ENCODE peak calls at places on chromosome 7, in seven cellular contexts. One of them, this sample, is unnamed.

GRCh38 chr7:111138196-111138569 is 47.3 kb downstream of the LRRN3 start:
- DNase-seq in transverse colon: peak; percentile 37
- DNase-seq in K562: no peak
- DNase-seq in upper lobe of left lung: no peak
- DNase-seq in IMR-90: peak; percentile 57
- DNase-seq in ovary: peak; percentile 24
- DNase-seq in uterus: no peak
- DNase-seq in this sample: peak; percentile 29

GRCh38 chr7:117505238-117505637 is 25.4 kb downstream of the CFTR start:
- DNase-seq in K562: no peak
- DNase-seq in ovary: no peak
- DNase-seq in transverse colon: no peak
- DNase-seq in IMR-90: no peak
- DNase-seq in upper lobe of left lung: no peak
- DNase-seq in uterus: no peak
- DNase-seq in this sample: no peak

GRCh38 chr7:55971045-55971444 is 6.7 kb downstream of the NIPSNAP2 start:
- DNase-seq in uterus: no peak
- DNase-seq in K562: no peak
- DNase-seq in transverse colon: no peak
- DNase-seq in upper lobe of left lung: no peak
- DNase-seq in ovary: no peak
- DNase-seq in IMR-90: no peak
- DNase-seq in this sample: peak; percentile 33

GRCh38 chr7:5693529-5693928 is 87.9 kb downstream of the RNF216 start:
- DNase-seq in transverse colon: no peak
- DNase-seq in uterus: no peak
- DNase-seq in K562: no peak
- DNase-seq in upper lobe of left lung: peak; percentile 66
- DNase-seq in ovary: no peak
- DNase-seq in IMR-90: peak; percentile 76
- DNase-seq in this sample: peak; percentile 46

GRCh38 chr7:5479133-5479745 is 55.6 kb upstream of the TNRC18 start:
- DNase-seq in ovary: no peak
- DNase-seq in K562: no peak
- DNase-seq in transverse colon: no peak
- DNase-seq in IMR-90: peak; percentile 31
- DNase-seq in uterus: no peak
- DNase-seq in upper lobe of left lung: no peak
- DNase-seq in this sample: no peak

GRCh38 chr7:85924062-85924461 is 719.6 kb upstream of the GRM3 start:
- DNase-seq in transverse colon: no peak
- DNase-seq in IMR-90: no peak
- DNase-seq in K562: no peak
- DNase-seq in upper lobe of left lung: no peak
- DNase-seq in uterus: no peak
- DNase-seq in ovary: no peak
- DNase-seq in this sample: no peak

GRCh38 chr7:99036531-99037175 is 107.3 kb downstream of the SMURF1 start:
- DNase-seq in uterus: peak; percentile 33
- DNase-seq in K562: peak; percentile 47
- DNase-seq in upper lobe of left lung: no peak
- DNase-seq in transverse colon: no peak
- DNase-seq in ovary: no peak
- DNase-seq in IMR-90: peak; percentile 65
- DNase-seq in this sample: no peak

GRCh38 chr7:69780377-69780776 is 182.1 kb downstream of the AUTS2 start:
- DNase-seq in transverse colon: no peak
- DNase-seq in ovary: no peak
- DNase-seq in upper lobe of left lung: no peak
- DNase-seq in uterus: no peak
- DNase-seq in IMR-90: no peak
- DNase-seq in K562: no peak
- DNase-seq in this sample: no peak

GRCh38 chr7:11665381-11665780 is 166.6 kb downstream of the THSD7A start:
- DNase-seq in uterus: no peak
- DNase-seq in K562: no peak
- DNase-seq in transverse colon: no peak
- DNase-seq in upper lobe of left lung: no peak
- DNase-seq in ovary: no peak
- DNase-seq in IMR-90: no peak
- DNase-seq in this sample: no peak

GRCh38 chr7:7790041-7790751 is 71.8 kb upstream of the RPA3 start:
- DNase-seq in upper lobe of left lung: no peak
- DNase-seq in uterus: no peak
- DNase-seq in K562: no peak
- DNase-seq in ovary: no peak
- DNase-seq in IMR-90: no peak
- DNase-seq in transverse colon: no peak
- DNase-seq in this sample: no peak

GRCh38 chr7:130208511-130208910 is 851 bp downstream of the SSMEM1 start:
- DNase-seq in K562: no peak
- DNase-seq in uterus: no peak
- DNase-seq in ovary: no peak
- DNase-seq in transverse colon: no peak
- DNase-seq in IMR-90: peak; percentile 33
- DNase-seq in upper lobe of left lung: no peak
- DNase-seq in this sample: no peak

GRCh38 chr7:37211097-37211496 is 237.6 kb downstream of the ELMO1 start:
- DNase-seq in ovary: peak; percentile 44
- DNase-seq in uterus: peak; percentile 56
- DNase-seq in IMR-90: peak; percentile 37
- DNase-seq in upper lobe of left lung: no peak
- DNase-seq in K562: no peak
- DNase-seq in transverse colon: peak; percentile 25
- DNase-seq in this sample: peak; percentile 54

GRCh38 chr7:157253850-157254249 is 83.0 kb upstream of the DNAJB6 start:
- DNase-seq in uterus: no peak
- DNase-seq in K562: no peak
- DNase-seq in upper lobe of left lung: peak; percentile 92
- DNase-seq in ovary: no peak
- DNase-seq in transverse colon: peak; percentile 65
- DNase-seq in IMR-90: no peak
- DNase-seq in this sample: peak; percentile 82

GRCh38 chr7:47103498-47104205 is 478.3 kb downstream of the TNS3 start:
- DNase-seq in K562: peak; percentile 37
- DNase-seq in IMR-90: no peak
- DNase-seq in ovary: no peak
- DNase-seq in uterus: no peak
- DNase-seq in transverse colon: no peak
- DNase-seq in upper lobe of left lung: no peak
- DNase-seq in this sample: no peak

GRCh38 chr7:1941464-1942025 is 271.5 kb downstream of the ELFN1 start:
- DNase-seq in uterus: no peak
- DNase-seq in ovary: peak; percentile 19
- DNase-seq in upper lobe of left lung: no peak
- DNase-seq in transverse colon: no peak
- DNase-seq in K562: no peak
- DNase-seq in IMR-90: no peak
- DNase-seq in this sample: no peak

GRCh38 chr7:105656922-105657521 is 75.7 kb upstream of the EFCAB10 start:
- DNase-seq in transverse colon: peak; percentile 51
- DNase-seq in ovary: peak; percentile 42
- DNase-seq in IMR-90: no peak
- DNase-seq in uterus: no peak
- DNase-seq in upper lobe of left lung: peak; percentile 49
- DNase-seq in K562: peak; percentile 88
- DNase-seq in this sample: no peak

GRCh38 chr7:11436773-11437524 is 395.0 kb downstream of the THSD7A start:
- DNase-seq in K562: no peak
- DNase-seq in uterus: no peak
- DNase-seq in transverse colon: no peak
- DNase-seq in IMR-90: no peak
- DNase-seq in ovary: no peak
- DNase-seq in upper lobe of left lung: no peak
- DNase-seq in this sample: no peak

GRCh38 chr7:55533050-55533728 is 39.1 kb downstream of the VOPP1 start:
- DNase-seq in K562: no peak
- DNase-seq in uterus: no peak
- DNase-seq in ovary: no peak
- DNase-seq in IMR-90: peak; percentile 86
- DNase-seq in upper lobe of left lung: peak; percentile 54
- DNase-seq in transverse colon: peak; percentile 72
- DNase-seq in this sample: no peak

GRCh38 chr7:138116156-138116555 is 39.9 kb downstream of the AKR1D1 start:
- DNase-seq in ovary: no peak
- DNase-seq in uterus: no peak
- DNase-seq in upper lobe of left lung: no peak
- DNase-seq in K562: no peak
- DNase-seq in transverse colon: no peak
- DNase-seq in IMR-90: peak; percentile 32
- DNase-seq in this sample: no peak

GRCh38 chr7:22182139-22182538 is 174.8 kb downstream of the RAPGEF5 start:
- DNase-seq in IMR-90: no peak
- DNase-seq in ovary: no peak
- DNase-seq in uterus: no peak
- DNase-seq in upper lobe of left lung: no peak
- DNase-seq in transverse colon: no peak
- DNase-seq in K562: no peak
- DNase-seq in this sample: no peak
- TF ChIP-seq CTCF in IMR-90: no peak
- TF ChIP-seq CTCF in ovary: no peak
- TF ChIP-seq CTCF in uterus: no peak
- TF ChIP-seq CTCF in upper lobe of left lung: no peak
- TF ChIP-seq CTCF in transverse colon: no peak
- TF ChIP-seq CTCF in K562: no peak
- TF ChIP-seq CTCF in this sample: no peak

GRCh38 chr7:101128040-101128834 is 1.3 kb downstream of the SERPINE1 start:
- DNase-seq in K562: peak; percentile 9
- DNase-seq in transverse colon: no peak
- DNase-seq in ovary: peak; percentile 49
- DNase-seq in upper lobe of left lung: no peak
- DNase-seq in IMR-90: no peak
- DNase-seq in uterus: no peak
- DNase-seq in this sample: no peak
- TF ChIP-seq POLR2A in K562: no peak
- TF ChIP-seq POLR2A in transverse colon: no peak
- TF ChIP-seq POLR2A in ovary: no peak
- TF ChIP-seq POLR2A in upper lobe of left lung: no peak
- TF ChIP-seq POLR2A in IMR-90: peak; percentile 67
- TF ChIP-seq POLR2A in uterus: no peak
- TF ChIP-seq POLR2A in this sample: no peak

GRCh38 chr7:155384751-155385150 is 73.2 kb upstream of the EN2 start:
- DNase-seq in IMR-90: no peak
- DNase-seq in ovary: no peak
- DNase-seq in uterus: no peak
- DNase-seq in upper lobe of left lung: no peak
- DNase-seq in transverse colon: no peak
- DNase-seq in K562: no peak
- DNase-seq in this sample: no peak

GRCh38 chr7:155382802-155383171 is 75.1 kb upstream of the EN2 start:
- DNase-seq in transverse colon: no peak
- DNase-seq in K562: no peak
- DNase-seq in ovary: no peak
- DNase-seq in IMR-90: no peak
- DNase-seq in uterus: no peak
- DNase-seq in upper lobe of left lung: no peak
- DNase-seq in this sample: no peak

GRCh38 chr7:155386608-155387007 is 71.3 kb upstream of the EN2 start:
- DNase-seq in IMR-90: no peak
- DNase-seq in ovary: no peak
- DNase-seq in transverse colon: no peak
- DNase-seq in K562: no peak
- DNase-seq in uterus: no peak
- DNase-seq in upper lobe of left lung: no peak
- DNase-seq in this sample: no peak

GRCh38 chr7:155381852-155382801 is 75.8 kb upstream of the EN2 start:
- DNase-seq in uterus: no peak
- DNase-seq in transverse colon: no peak
- DNase-seq in upper lobe of left lung: no peak
- DNase-seq in K562: no peak
- DNase-seq in IMR-90: no peak
- DNase-seq in ovary: no peak
- DNase-seq in this sample: no peak

DNA sequence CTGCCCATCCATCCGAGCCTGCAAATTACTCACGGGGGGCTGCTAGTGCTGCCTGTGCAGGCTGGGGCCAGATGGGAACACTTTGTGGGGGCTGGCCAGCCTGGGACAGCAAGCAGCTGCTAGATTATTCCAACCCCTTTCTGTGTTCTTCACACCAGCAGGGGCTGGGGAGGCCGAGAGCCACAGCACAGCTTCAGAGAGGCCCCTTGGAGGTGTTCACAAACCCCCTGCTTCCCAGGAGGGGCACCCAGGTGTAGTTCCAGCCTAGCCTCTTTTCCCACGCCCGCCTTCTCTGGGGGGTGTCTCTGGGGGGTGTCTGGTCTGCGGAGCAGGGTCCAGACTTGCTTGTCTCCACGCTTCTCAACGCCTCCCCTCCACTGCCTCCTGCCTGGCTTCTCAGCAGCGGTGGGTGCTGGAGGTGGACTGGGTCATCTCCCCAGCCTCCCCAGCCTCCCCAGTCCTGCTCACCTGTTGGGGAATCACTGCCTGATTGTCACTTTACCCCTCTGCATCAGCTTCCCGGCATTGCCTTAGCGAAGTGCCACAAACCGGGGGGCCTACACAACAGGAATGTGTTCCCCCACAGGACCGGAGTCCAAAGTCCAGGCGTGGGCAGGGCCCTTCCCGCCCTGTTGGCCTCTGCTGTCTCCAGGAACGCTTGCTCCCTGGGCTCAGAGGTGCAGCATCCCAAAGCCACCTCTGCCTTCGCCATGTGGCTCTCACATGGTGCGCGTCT is 74.0 kb upstream of the EN2 start:
- DNase-seq in transverse colon: no peak
- DNase-seq in IMR-90: no peak
- DNase-seq in ovary: no peak
- DNase-seq in uterus: no peak
- DNase-seq in K562: no peak
- DNase-seq in upper lobe of left lung: no peak
- DNase-seq in this sample: no peak
- H3K27me3 ChIP-seq in transverse colon: peaks cover 91% of the 10 kb centered on the region
- H3K27me3 ChIP-seq in IMR-90: peaks cover 61% of the 10 kb centered on the region
- H3K27me3 ChIP-seq in ovary: peaks cover 5% of the 10 kb centered on the region
- H3K27me3 ChIP-seq in uterus: peaks cover 42% of the 10 kb centered on the region
- H3K27me3 ChIP-seq in K562: peaks cover 80% of the 10 kb centered on the region
- H3K27me3 ChIP-seq in upper lobe of left lung: peaks cover 48% of the 10 kb centered on the region
- H3K27me3 ChIP-seq in this sample: peaks cover 99% of the 10 kb centered on the region

GRCh38 chr7:155355176-155355575 is 57.5 kb downstream of the INSIG1 start:
- DNase-seq in ovary: no peak
- DNase-seq in IMR-90: no peak
- DNase-seq in K562: no peak
- DNase-seq in transverse colon: no peak
- DNase-seq in upper lobe of left lung: no peak
- DNase-seq in uterus: no peak
- DNase-seq in this sample: no peak

GRCh38 chr7:155358066-155358947 is 60.6 kb downstream of the INSIG1 start:
- DNase-seq in ovary: no peak
- DNase-seq in uterus: no peak
- DNase-seq in transverse colon: no peak
- DNase-seq in K562: no peak
- DNase-seq in upper lobe of left lung: no peak
- DNase-seq in IMR-90: no peak
- DNase-seq in this sample: no peak

GRCh38 chr7:155357573-155358041 is 59.9 kb downstream of the INSIG1 start:
- DNase-seq in upper lobe of left lung: no peak
- DNase-seq in K562: no peak
- DNase-seq in IMR-90: peak; percentile 32
- DNase-seq in ovary: no peak
- DNase-seq in transverse colon: no peak
- DNase-seq in uterus: no peak
- DNase-seq in this sample: no peak

GRCh38 chr7:155355745-155356144 is 58.1 kb downstream of the INSIG1 start:
- DNase-seq in ovary: no peak
- DNase-seq in uterus: no peak
- DNase-seq in K562: no peak
- DNase-seq in upper lobe of left lung: no peak
- DNase-seq in IMR-90: no peak
- DNase-seq in transverse colon: no peak
- DNase-seq in this sample: no peak

GRCh38 chr7:155356323-155357105 is 58.8 kb downstream of the INSIG1 start:
- DNase-seq in K562: peak; percentile 52
- DNase-seq in transverse colon: no peak
- DNase-seq in IMR-90: no peak
- DNase-seq in ovary: no peak
- DNase-seq in upper lobe of left lung: no peak
- DNase-seq in uterus: no peak
- DNase-seq in this sample: no peak
- TF ChIP-seq CTCF in K562: peak; percentile 49
- TF ChIP-seq CTCF in transverse colon: no peak
- TF ChIP-seq CTCF in IMR-90: peak; percentile 17
- TF ChIP-seq CTCF in ovary: no peak
- TF ChIP-seq CTCF in upper lobe of left lung: no peak
- TF ChIP-seq CTCF in uterus: no peak
- TF ChIP-seq CTCF in this sample: peak; percentile 10